ENCODE peak calls at places on chromosome 21, in five cellular contexts. One of them, this sample, is unnamed.

GRCh38 chr21:39536835-39537234 is 75.9 kb upstream of the B3GALT5 start:
- DNase-seq in PC-3: no peak
- DNase-seq in fibroblast of the aortic adventitia: no peak
- DNase-seq in thoracic aorta: no peak
- DNase-seq in brain microvascular endothelial cell: no peak
- DNase-seq in this sample: no peak

GRCh38 chr21:29151937-29152336 is 21.5 kb downstream of the MAP3K7CL start:
- DNase-seq in thoracic aorta: no peak
- DNase-seq in fibroblast of the aortic adventitia: no peak
- DNase-seq in brain microvascular endothelial cell: no peak
- DNase-seq in PC-3: no peak
- DNase-seq in this sample: peak; percentile 30

GRCh38 chr21:45979141-45979631 is 2.4 kb upstream of the COL6A1 start:
- DNase-seq in brain microvascular endothelial cell: no peak
- DNase-seq in thoracic aorta: no peak
- DNase-seq in PC-3: peak; percentile 79
- DNase-seq in fibroblast of the aortic adventitia: no peak
- DNase-seq in this sample: no peak

GRCh38 chr21:29304577-29304976 is 5.9 kb downstream of the BACH1 start:
- DNase-seq in brain microvascular endothelial cell: no peak
- DNase-seq in PC-3: no peak
- DNase-seq in thoracic aorta: no peak
- DNase-seq in fibroblast of the aortic adventitia: no peak
- DNase-seq in this sample: no peak

GRCh38 chr21:46324390-46325072 is 575 bp downstream of the PCNT start:
- DNase-seq in fibroblast of the aortic adventitia: peak; percentile 74
- DNase-seq in PC-3: peak; percentile 89
- DNase-seq in brain microvascular endothelial cell: peak; percentile 53
- DNase-seq in thoracic aorta: peak; percentile 20
- DNase-seq in this sample: peak; percentile 30

GRCh38 chr21:16116798-16117197 is 387.0 kb downstream of the USP25 start:
- DNase-seq in thoracic aorta: no peak
- DNase-seq in brain microvascular endothelial cell: peak; percentile 35
- DNase-seq in PC-3: peak; percentile 38
- DNase-seq in fibroblast of the aortic adventitia: peak; percentile 58
- DNase-seq in this sample: peak; percentile 77

GRCh38 chr21:16587141-16587570 is 857.4 kb downstream of the USP25 start:
- DNase-seq in fibroblast of the aortic adventitia: peak; percentile 83
- DNase-seq in brain microvascular endothelial cell: peak; percentile 77
- DNase-seq in thoracic aorta: no peak
- DNase-seq in PC-3: peak; percentile 46
- DNase-seq in this sample: peak; percentile 85

GRCh38 chr21:46151261-46151988 is 4.0 kb downstream of the FTCD start:
- DNase-seq in brain microvascular endothelial cell: no peak
- DNase-seq in fibroblast of the aortic adventitia: no peak
- DNase-seq in thoracic aorta: no peak
- DNase-seq in PC-3: no peak
- DNase-seq in this sample: no peak

GRCh38 chr21:28734522-28735175 is 258.0 kb downstream of the LTN1 start:
- DNase-seq in fibroblast of the aortic adventitia: no peak
- DNase-seq in brain microvascular endothelial cell: no peak
- DNase-seq in PC-3: no peak
- DNase-seq in thoracic aorta: no peak
- DNase-seq in this sample: peak; percentile 80

GRCh38 chr21:34956416-34957316 is 92.4 kb downstream of the RUNX1 start:
- DNase-seq in brain microvascular endothelial cell: no peak
- DNase-seq in thoracic aorta: no peak
- DNase-seq in PC-3: peak; percentile 34
- DNase-seq in fibroblast of the aortic adventitia: no peak
- DNase-seq in this sample: no peak

GRCh38 chr21:34962136-34962535 is 87.0 kb downstream of the RUNX1 start:
- DNase-seq in thoracic aorta: no peak
- DNase-seq in PC-3: no peak
- DNase-seq in fibroblast of the aortic adventitia: no peak
- DNase-seq in brain microvascular endothelial cell: no peak
- DNase-seq in this sample: no peak

GRCh38 chr21:34958040-34958439 is 91.1 kb downstream of the RUNX1 start:
- DNase-seq in fibroblast of the aortic adventitia: no peak
- DNase-seq in brain microvascular endothelial cell: no peak
- DNase-seq in PC-3: no peak
- DNase-seq in thoracic aorta: no peak
- DNase-seq in this sample: no peak

GRCh38 chr21:34960672-34961071 is 88.4 kb downstream of the RUNX1 start:
- DNase-seq in fibroblast of the aortic adventitia: no peak
- DNase-seq in thoracic aorta: no peak
- DNase-seq in PC-3: no peak
- DNase-seq in brain microvascular endothelial cell: no peak
- DNase-seq in this sample: no peak

GRCh38 chr21:34959607-34960006 is 89.5 kb downstream of the RUNX1 start:
- DNase-seq in fibroblast of the aortic adventitia: no peak
- DNase-seq in thoracic aorta: no peak
- DNase-seq in PC-3: no peak
- DNase-seq in brain microvascular endothelial cell: no peak
- DNase-seq in this sample: no peak
- TF ChIP-seq CTCF in fibroblast of the aortic adventitia: no peak
- TF ChIP-seq CTCF in thoracic aorta: no peak
- TF ChIP-seq CTCF in PC-3: no peak
- TF ChIP-seq CTCF in brain microvascular endothelial cell: no peak
- TF ChIP-seq CTCF in this sample: no peak

GRCh38 chr21:33026299-33026858 is 644 bp downstream of the OLIG2 start:
- DNase-seq in brain microvascular endothelial cell: no peak
- DNase-seq in fibroblast of the aortic adventitia: no peak
- DNase-seq in PC-3: no peak
- DNase-seq in thoracic aorta: no peak
- DNase-seq in this sample: no peak
- H3K4me3 ChIP-seq in brain microvascular endothelial cell: no peak overlapping the region
- H3K4me3 ChIP-seq in fibroblast of the aortic adventitia: no peak overlapping the region
- H3K4me3 ChIP-seq in PC-3: no peak overlapping the region
- H3K4me3 ChIP-seq in thoracic aorta: no peak overlapping the region
- H3K4me3 ChIP-seq in this sample: no peak overlapping the region

DNA sequence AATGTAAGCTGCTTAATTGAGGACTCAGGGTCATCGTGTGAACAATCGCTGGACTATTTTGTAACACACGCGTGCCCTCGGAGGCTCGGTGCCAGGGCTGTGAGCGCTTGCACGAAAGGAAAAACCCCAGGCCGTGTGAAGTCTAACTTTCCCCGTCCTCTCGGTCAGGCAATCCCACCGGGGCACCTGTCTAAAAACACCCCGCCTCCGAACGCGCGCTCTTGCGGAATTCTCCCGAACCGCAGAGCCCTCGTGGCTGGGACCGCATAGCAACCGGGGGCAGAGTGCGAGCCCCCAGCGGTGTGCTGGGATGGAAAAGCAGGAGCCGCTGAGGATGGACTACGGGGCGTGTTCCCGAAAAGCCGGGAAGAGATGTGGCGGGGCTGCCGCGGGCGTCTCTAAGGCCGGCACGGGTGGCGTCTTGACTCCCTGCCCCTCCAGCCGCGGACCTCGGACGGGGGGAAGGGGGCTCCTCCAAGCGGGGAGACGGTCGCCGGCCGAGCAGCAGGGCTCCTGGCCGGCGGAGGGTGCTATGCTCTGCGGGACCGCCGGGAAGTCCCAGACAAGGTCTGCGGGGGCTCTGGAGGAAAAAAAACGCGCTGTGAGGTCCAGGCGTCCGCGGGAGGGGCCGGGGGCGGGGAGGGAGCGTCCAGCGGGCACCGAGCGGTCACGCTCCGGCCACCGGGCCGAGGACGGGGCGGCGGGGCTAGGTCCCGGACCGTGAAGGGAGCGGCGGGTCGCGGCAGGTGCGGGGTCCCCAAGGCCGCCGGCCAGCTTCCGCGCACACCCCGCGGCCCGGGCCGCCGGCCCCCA is 936 bp downstream of the ZBTB21 start:
- DNase-seq in PC-3: peak; percentile 49
- DNase-seq in brain microvascular endothelial cell: peak; percentile 42
- DNase-seq in fibroblast of the aortic adventitia: peak; percentile 63
- DNase-seq in thoracic aorta: no peak
- DNase-seq in this sample: peak; percentile 17
- TF ChIP-seq CTCF in PC-3: no peak
- TF ChIP-seq CTCF in brain microvascular endothelial cell: peak; percentile 38
- TF ChIP-seq CTCF in fibroblast of the aortic adventitia: peak; percentile 33
- TF ChIP-seq CTCF in thoracic aorta: peak; percentile 42
- TF ChIP-seq CTCF in this sample: peak; percentile 25

GRCh38 chr21:42234026-42234425 is 15.1 kb downstream of the ABCG1 start:
- DNase-seq in brain microvascular endothelial cell: no peak
- DNase-seq in fibroblast of the aortic adventitia: no peak
- DNase-seq in PC-3: no peak
- DNase-seq in thoracic aorta: no peak
- DNase-seq in this sample: no peak
- H3K4me3 ChIP-seq in brain microvascular endothelial cell: no peak overlapping the region
- H3K4me3 ChIP-seq in fibroblast of the aortic adventitia: no peak overlapping the region
- H3K4me3 ChIP-seq in PC-3: peak overlapping the region; percentile 69
- H3K4me3 ChIP-seq in thoracic aorta: peak overlapping the region; percentile 75
- H3K4me3 ChIP-seq in this sample: no peak overlapping the region

DNA sequence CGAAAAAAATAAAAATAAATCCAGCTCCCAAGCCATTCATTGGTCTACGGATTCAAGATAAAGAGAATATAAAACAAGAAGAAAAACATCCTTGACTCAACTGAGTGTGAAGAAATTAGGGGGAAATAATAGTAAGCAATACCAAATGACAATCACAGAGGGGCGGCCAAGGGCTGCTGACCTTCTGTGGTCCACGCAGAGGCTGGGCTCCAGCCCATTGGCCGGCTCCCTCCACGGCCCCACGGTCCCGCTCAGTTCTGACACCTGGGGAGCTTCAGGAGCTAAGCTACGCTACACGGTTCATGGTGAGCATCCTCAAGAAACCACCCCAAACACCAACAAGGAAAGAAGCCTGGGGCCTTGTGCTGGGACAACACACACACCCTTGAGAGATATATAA is 400 bp upstream of the KRTAP10-12 start:
- DNase-seq in thoracic aorta: no peak
- DNase-seq in fibroblast of the aortic adventitia: no peak
- DNase-seq in PC-3: no peak
- DNase-seq in brain microvascular endothelial cell: no peak
- DNase-seq in this sample: no peak
- TF ChIP-seq CTCF in thoracic aorta: no peak
- TF ChIP-seq CTCF in fibroblast of the aortic adventitia: no peak
- TF ChIP-seq CTCF in PC-3: no peak
- TF ChIP-seq CTCF in brain microvascular endothelial cell: no peak
- TF ChIP-seq CTCF in this sample: no peak

DNA sequence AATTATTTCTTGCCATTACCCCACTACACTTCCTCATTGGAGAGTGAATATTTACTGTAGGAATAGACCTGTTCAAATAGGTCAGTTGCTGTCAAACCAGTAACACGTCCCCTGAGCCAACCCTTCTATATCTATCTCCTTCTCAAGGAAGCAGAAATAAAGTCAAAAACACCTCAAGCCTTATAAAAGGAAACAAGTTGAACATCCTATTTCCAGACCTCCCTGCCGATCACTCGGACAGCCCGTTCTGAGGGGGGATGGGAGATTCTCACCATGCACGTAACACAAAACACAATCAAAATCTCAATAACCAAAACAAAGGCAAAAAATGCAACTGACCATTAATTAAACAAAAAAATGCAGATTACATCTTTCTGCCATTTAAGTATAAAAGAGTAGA is 121.5 kb upstream of the KRTAP19-8 start:
- DNase-seq in fibroblast of the aortic adventitia: no peak
- DNase-seq in PC-3: no peak
- DNase-seq in brain microvascular endothelial cell: no peak
- DNase-seq in thoracic aorta: no peak
- DNase-seq in this sample: no peak
- H3K4me3 ChIP-seq in fibroblast of the aortic adventitia: no peak overlapping the region
- H3K4me3 ChIP-seq in PC-3: no peak overlapping the region
- H3K4me3 ChIP-seq in brain microvascular endothelial cell: no peak overlapping the region
- H3K4me3 ChIP-seq in thoracic aorta: no peak overlapping the region
- H3K4me3 ChIP-seq in this sample: no peak overlapping the region

GRCh38 chr21:38494254-38494648 is 4.0 kb downstream of the ERG start:
- DNase-seq in fibroblast of the aortic adventitia: no peak
- DNase-seq in thoracic aorta: no peak
- DNase-seq in brain microvascular endothelial cell: no peak
- DNase-seq in PC-3: no peak
- DNase-seq in this sample: no peak

GRCh38 chr21:38496224-38496623 is 2.1 kb downstream of the ERG start:
- DNase-seq in thoracic aorta: no peak
- DNase-seq in fibroblast of the aortic adventitia: no peak
- DNase-seq in PC-3: no peak
- DNase-seq in brain microvascular endothelial cell: no peak
- DNase-seq in this sample: no peak

GRCh38 chr21:38493549-38494253 is 4.6 kb downstream of the ERG start:
- DNase-seq in PC-3: no peak
- DNase-seq in fibroblast of the aortic adventitia: no peak
- DNase-seq in thoracic aorta: no peak
- DNase-seq in brain microvascular endothelial cell: no peak
- DNase-seq in this sample: no peak

GRCh38 chr21:38495242-38495641 is 3.0 kb downstream of the ERG start:
- DNase-seq in PC-3: no peak
- DNase-seq in fibroblast of the aortic adventitia: no peak
- DNase-seq in brain microvascular endothelial cell: no peak
- DNase-seq in thoracic aorta: no peak
- DNase-seq in this sample: no peak

DNA sequence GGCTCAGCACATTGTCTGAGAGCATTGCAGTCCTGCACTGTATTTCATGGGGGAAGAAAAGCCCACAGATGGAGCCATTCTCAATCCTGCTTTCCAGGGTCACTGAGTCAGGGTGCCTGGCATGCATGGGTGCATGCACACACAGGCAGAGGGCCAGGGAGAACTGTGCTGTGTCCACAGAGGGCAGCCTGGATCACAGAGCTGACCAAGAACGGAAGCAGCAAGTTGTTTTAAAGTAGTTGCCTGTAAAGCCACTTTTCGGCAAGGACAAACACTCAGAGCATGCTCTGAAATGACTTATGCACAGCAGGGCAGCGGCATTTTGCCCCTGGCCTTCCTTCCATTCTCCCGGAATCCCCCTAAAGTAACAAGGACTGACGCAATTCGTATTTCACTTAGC is 3.6 kb downstream of the ERG start:
- DNase-seq in fibroblast of the aortic adventitia: no peak
- DNase-seq in brain microvascular endothelial cell: peak; percentile 45
- DNase-seq in PC-3: no peak
- DNase-seq in thoracic aorta: no peak
- DNase-seq in this sample: no peak
- TF ChIP-seq CTCF in fibroblast of the aortic adventitia: no peak
- TF ChIP-seq CTCF in brain microvascular endothelial cell: peak; percentile 21
- TF ChIP-seq CTCF in PC-3: no peak
- TF ChIP-seq CTCF in thoracic aorta: no peak
- TF ChIP-seq CTCF in this sample: no peak

DNA sequence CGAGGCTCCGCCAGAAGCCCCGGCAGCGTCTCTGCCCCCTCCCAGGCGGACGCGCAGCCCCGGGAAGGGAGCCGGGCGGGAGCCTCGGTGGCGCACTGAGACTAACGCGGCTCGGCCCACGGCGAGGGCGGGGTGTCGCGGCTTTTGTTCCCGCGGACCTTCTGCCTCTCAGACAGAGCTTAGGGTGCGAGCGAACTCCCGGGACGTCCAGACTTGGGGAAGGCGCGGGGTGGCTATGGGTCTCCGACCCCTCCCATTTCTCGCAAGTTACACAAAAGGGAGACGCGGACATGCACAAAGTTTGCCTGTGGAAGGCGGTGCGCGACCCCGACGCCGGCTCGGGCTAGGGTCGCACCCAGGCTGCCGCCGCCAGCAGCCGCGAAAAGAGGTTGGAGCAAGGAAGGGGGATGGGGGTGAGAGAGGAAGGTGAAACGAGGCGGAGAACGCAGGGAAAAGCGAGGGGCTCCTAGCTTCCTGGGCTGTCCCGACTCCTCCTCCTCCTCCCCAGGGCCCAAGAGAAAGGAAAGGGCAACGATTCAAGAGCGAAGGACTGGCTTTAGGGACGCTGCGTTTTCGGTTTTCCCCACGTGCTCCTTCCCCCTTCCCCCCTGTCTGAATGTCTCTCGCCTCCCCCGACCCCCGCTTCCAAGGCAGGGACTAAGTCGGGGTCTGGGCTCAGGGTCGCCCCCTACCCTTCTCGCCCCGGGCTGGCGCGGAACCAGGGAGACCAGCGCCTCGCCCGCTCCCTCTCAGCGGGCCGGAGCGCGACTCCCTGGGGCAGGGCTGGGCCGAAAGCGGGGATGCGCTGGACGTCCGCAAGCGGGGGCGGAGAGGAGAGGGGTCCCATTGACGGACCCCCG is 729 bp downstream of the APP start:
- DNase-seq in thoracic aorta: no peak
- DNase-seq in PC-3: peak; percentile 62
- DNase-seq in brain microvascular endothelial cell: peak; percentile 45
- DNase-seq in fibroblast of the aortic adventitia: peak; percentile 66
- DNase-seq in this sample: no peak
- H3K4me3 ChIP-seq in thoracic aorta: peak overlapping the region; percentile 84
- H3K4me3 ChIP-seq in PC-3: peak overlapping the region; percentile 82
- H3K4me3 ChIP-seq in brain microvascular endothelial cell: peak overlapping the region; percentile 89
- H3K4me3 ChIP-seq in fibroblast of the aortic adventitia: peak overlapping the region; percentile 92
- H3K4me3 ChIP-seq in this sample: peak overlapping the region; percentile 87

This sample was measured in bronchial epithelial cell.